ENCODE peak calls at places on chromosomes 1 and 21, in five cellular contexts. Y is H9, N is SK-N-SH, D is mesenchymal stem cell, O is mammary epithelial cell. X is an unnamed sample.

GRCh38 chr1:5991784-5992033 is 516 bp downstream of the NPHP4 start:
- DNase-seq in Y (no peak), N (peak; percentile 89), D (no peak), O (no peak), X (no peak)

GRCh38 chr1:86537928-86538695 is 8.8 kb upstream of the CLCA4 start:
- DNase-seq in D (peak; percentile 10), O (no peak), N (no peak), Y (no peak), X (no peak)

GRCh38 chr1:72009756-72010441 is 272.4 kb downstream of the NEGR1 start:
- DNase-seq in N (no peak), O (no peak), Y (no peak), D (no peak), X (no peak)

GRCh38 chr21:26795866-26796329 is 49.3 kb downstream of the ADAMTS1 start:
- DNase-seq in N (peak; percentile 12), D (peak; percentile 97), Y (no peak), O (peak; percentile 73), X (no peak)

GRCh38 chr1:36083635-36084501 is at the start of gene TEKT2:
- DNase-seq in N (peak; percentile 96), D (peak; percentile 76), O (no peak), Y (peak; percentile 85), X (peak; percentile 89)

GRCh38 chr1:150409504-150410362 is 45.8 kb downstream of the RPRD2 start:
- DNase-seq in O (no peak), Y (no peak), D (no peak), N (no peak), X (no peak)

GRCh38 chr1:115299266-115299665 is 38.8 kb downstream of the NGF start:
- DNase-seq in O (peak; percentile 78), N (no peak), Y (no peak), D (no peak), X (no peak)

GRCh38 chr1:58251415-58252073 is 295.0 kb downstream of the OMA1 start:
- DNase-seq in O (no peak), D (no peak), N (peak; percentile 47), Y (peak; percentile 51), X (peak; percentile 21)

GRCh38 chr1:206905295-206906164 is 8.3 kb downstream of the IL24 start:
- DNase-seq in Y (no peak), O (peak; percentile 97), N (no peak), D (peak; percentile 85), X (no peak)

GRCh38 chr1:226002667-226003501 is 3.7 kb upstream of the SDE2 start:
- DNase-seq in O (peak; percentile 39), N (peak; percentile 30), Y (peak; percentile 95), D (peak; percentile 21), X (peak; percentile 62)

GRCh38 chr1:182174202-182174855 is 112.8 kb upstream of the ZNF648 start:
- DNase-seq in O (no peak), Y (no peak), N (no peak), D (no peak), X (no peak)

GRCh38 chr21:44515359-44516165 is 24.4 kb downstream of the KRTAP10-1 start:
- DNase-seq in D (no peak), O (no peak), N (no peak), Y (no peak), X (no peak)

GRCh38 chr1:206633708-206634121 is 1.6 kb upstream of the DYRK3 start:
- DNase-seq in Y (no peak), D (peak; percentile 97), N (no peak), O (peak; percentile 97), X (no peak)

GRCh38 chr1:232634086-232634485 is 4.2 kb upstream of the SIPA1L2 start:
- DNase-seq in N (no peak), Y (peak; percentile 47), O (no peak), D (no peak), X (no peak)

GRCh38 chr1:33326690-33327300 is 5.9 kb upstream of the A3GALT2 start:
- DNase-seq in D (no peak), N (no peak), O (no peak), Y (no peak), X (no peak)

GRCh38 chr1:40258445-40258769 is 371 bp downstream of the ZMPSTE24 start:
- DNase-seq in Y (no peak), N (no peak), O (no peak), D (peak; percentile 64), X (no peak)

GRCh38 chr1:30698401-30698981 is 24.9 kb downstream of the MATN1 start:
- DNase-seq in D (no peak), O (no peak), Y (no peak), N (no peak), X (no peak)

GRCh38 chr1:180924939-180925338 is 12.2 kb downstream of the KIAA1614 start:
- DNase-seq in O (no peak), D (no peak), Y (no peak), N (no peak), X (no peak)

GRCh38 chr1:145887631-145888030 is 2.0 kb upstream of the ANKRD35 start:
- DNase-seq in Y (no peak), N (no peak), D (no peak), O (no peak), X (no peak)

GRCh38 chr1:184189361-184189760 is 137.8 kb downstream of the TSEN15 start:
- DNase-seq in N (peak; percentile 24), D (no peak), O (no peak), Y (no peak), X (no peak)

GRCh38 chr21:33394260-33394659 is 9.0 kb upstream of the IFNGR2 start:
- DNase-seq in D (no peak), N (no peak), Y (no peak), O (no peak), X (no peak)

GRCh38 chr1:99704356-99704816 is 58.5 kb downstream of the PALMD start:
- DNase-seq in O (no peak), D (no peak), N (no peak), Y (no peak), X (no peak)

GRCh38 chr1:186474208-186474607 is 13.3 kb upstream of the PDC start:
- DNase-seq in D (peak; percentile 70), Y (no peak), O (peak; percentile 52), N (no peak), X (no peak)

GRCh38 chr1:108880850-108881249 is 4.1 kb downstream of the GPSM2 start:
- DNase-seq in Y (no peak), N (peak; percentile 26), O (peak; percentile 33), D (peak; percentile 26), X (no peak)

GRCh38 chr1:2571348-2571747 is 15.2 kb downstream of the TNFRSF14 start:
- DNase-seq in Y (no peak), D (no peak), N (no peak), O (no peak), X (no peak)

GRCh38 chr1:208450958-208451357 is 206.8 kb upstream of the PLXNA2 start:
- DNase-seq in D (peak; percentile 56), Y (no peak), O (no peak), N (no peak), X (no peak)

GRCh38 chr21:26050857-26051256 is 119.7 kb downstream of the APP start:
- DNase-seq in D (no peak), Y (peak; percentile 47), N (no peak), O (no peak), X (no peak)

GRCh38 chr1:211684791-211685190 is 9.4 kb upstream of the NEK2 start:
- DNase-seq in Y (no peak), N (no peak), O (peak; percentile 20), D (peak; percentile 35), X (no peak)

GRCh38 chr1:2605754-2606003 is 19.1 kb downstream of the PRXL2B start:
- DNase-seq in Y (no peak), N (peak; percentile 15), O (no peak), D (no peak), X (no peak)

GRCh38 chr21:45996311-45997204 is 15.0 kb downstream of the COL6A1 start:
- DNase-seq in O (no peak), N (no peak), D (no peak), Y (no peak), X (no peak)

DNA sequence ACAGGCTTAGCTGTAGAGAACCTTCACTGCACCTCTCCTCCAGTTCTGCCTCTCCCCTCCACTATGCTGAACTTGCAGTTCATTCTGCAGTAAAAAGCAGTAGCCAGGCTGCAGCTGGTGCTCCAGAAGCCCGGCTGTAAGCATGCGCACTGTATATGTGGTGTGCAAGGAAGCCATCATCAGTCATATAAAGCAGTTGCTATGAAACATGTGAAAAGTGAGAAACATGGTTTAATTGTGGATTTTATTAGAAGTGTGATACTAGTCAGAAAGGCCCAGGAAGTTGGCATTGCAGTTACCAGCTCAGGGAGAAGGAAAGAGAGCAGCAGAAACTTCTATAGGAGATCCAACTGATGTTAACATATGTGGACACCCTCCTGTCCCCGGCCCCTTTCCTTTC is 32.9 kb downstream of the DPT start:
- DNase-seq in D (no peak), N (no peak), Y (no peak), O (no peak), X (no peak)
- H2AFZ ChIP-seq in D (no peak overlapping the region), N (no peak overlapping the region), Y (no peak overlapping the region), O (no peak overlapping the region), X (no peak overlapping the region)

GRCh38 chr1:87880747-87881133 is 552.1 kb downstream of the LMO4 start:
- DNase-seq in O (no peak), Y (no peak), D (no peak), N (no peak), X (no peak)

GRCh38 chr1:87885263-87885662 is 556.6 kb downstream of the LMO4 start:
- DNase-seq in O (no peak), N (no peak), Y (no peak), D (no peak), X (no peak)

GRCh38 chr1:87883906-87884305 is 555.2 kb downstream of the LMO4 start:
- DNase-seq in D (no peak), O (no peak), Y (no peak), N (no peak), X (no peak)

GRCh38 chr1:87878873-87879272 is 550.2 kb downstream of the LMO4 start:
- DNase-seq in D (no peak), Y (no peak), O (no peak), N (no peak), X (no peak)

GRCh38 chr1:87880098-87880746 is 551.5 kb downstream of the LMO4 start:
- DNase-seq in O (no peak), N (no peak), D (no peak), Y (no peak), X (no peak)
- H2AFZ ChIP-seq in O (no peak overlapping the region), N (peak overlapping the region; percentile 1), D (no peak overlapping the region), Y (no peak overlapping the region), X (no peak overlapping the region)

DNA sequence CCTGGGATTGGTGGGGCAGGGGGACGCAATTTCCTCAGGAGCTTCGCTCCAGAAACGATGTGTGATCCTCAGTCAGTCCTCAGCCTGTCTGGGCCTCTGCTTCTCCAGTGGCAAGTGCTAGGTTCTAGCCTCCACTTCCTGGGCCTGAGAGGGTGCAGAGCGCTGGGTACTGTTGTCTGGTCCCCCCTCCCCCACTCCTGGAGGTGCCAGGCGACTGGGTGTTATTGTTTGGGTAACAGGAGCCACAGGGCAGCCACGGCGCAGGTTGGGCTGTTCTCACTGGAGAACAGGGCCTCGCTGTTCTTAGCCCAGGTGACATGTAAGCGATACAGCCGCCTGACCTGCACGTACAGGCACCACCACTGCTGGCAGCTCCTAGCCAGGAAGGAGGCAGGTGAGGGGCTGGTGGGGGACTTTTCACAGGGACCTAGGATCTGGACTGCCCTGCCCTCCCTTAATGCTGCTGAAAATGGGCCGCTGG is 2.1 kb downstream of the RPS6KA1 start:
- DNase-seq in Y (peak; percentile 42), N (peak; percentile 13), D (no peak), O (peak; percentile 69), X (no peak)
- H2AFZ ChIP-seq in Y (no peak overlapping the region), N (no peak overlapping the region), D (no peak overlapping the region), O (no peak overlapping the region), X (no peak overlapping the region)

GRCh38 chr1:107153033-107153432 is 12.2 kb downstream of the NTNG1 start:
- DNase-seq in N (no peak), O (peak; percentile 69), D (no peak), Y (no peak), X (no peak)

GRCh38 chr1:107147813-107148212 is 7.0 kb downstream of the NTNG1 start:
- DNase-seq in N (no peak), Y (no peak), O (no peak), D (no peak), X (no peak)

GRCh38 chr1:107152332-107152731 is 11.5 kb downstream of the NTNG1 start:
- DNase-seq in D (no peak), Y (no peak), N (peak; percentile 9), O (no peak), X (no peak)
- H2AFZ ChIP-seq in D (no peak overlapping the region), Y (no peak overlapping the region), N (no peak overlapping the region), O (peak overlapping the region; percentile 6), X (no peak overlapping the region)

X was measured in neuronal stem cell.